ENCODE peak calls at places on chromosomes 1 and 21, in five cellular contexts. G is naive thymus-derived CD4-positive, alpha-beta T cell; Y is ureter; S is activated naive CD4-positive, alpha-beta T cell treated with anti-CD3 and anti-CD28 coated beads for 36 hours; U is neural crest cell. C is an unnamed sample.

GRCh38 chr1:100130552-100131077 is 2.1 kb downstream of the SASS6 start:
- DNase-seq in G (no peak), Y (no peak), S (no peak), U (no peak), C (no peak)

GRCh38 chr1:29122987-29123870 is 474 bp downstream of the TMEM200B start:
- DNase-seq in G (peak; percentile 26), Y (no peak), S (peak; percentile 37), U (peak; percentile 45), C (no peak)

GRCh38 chr1:6959491-6959890 is 174.2 kb downstream of the CAMTA1 start:
- DNase-seq in G (no peak), Y (no peak), S (no peak), U (no peak), C (no peak)

GRCh38 chr1:156848461-156849150 is 10.3 kb downstream of the INSRR start:
- DNase-seq in G (peak; percentile 57), Y (peak; percentile 62), S (peak; percentile 86), U (no peak), C (no peak)

GRCh38 chr21:39445339-39446269 is at the start of gene LCA5L:
- DNase-seq in G (peak; percentile 84), Y (peak; percentile 92), S (peak; percentile 86), U (peak; percentile 91), C (peak; percentile 93)

GRCh38 chr1:30678209-30678608 is 45.2 kb downstream of the MATN1 start:
- DNase-seq in G (no peak), Y (no peak), S (no peak), U (no peak), C (no peak)

GRCh38 chr1:56268519-56268918 is 310.8 kb downstream of the PLPP3 start:
- DNase-seq in G (no peak), Y (no peak), S (no peak), U (no peak), C (no peak)

GRCh38 chr21:29233611-29234540 is 64.8 kb upstream of the BACH1 start:
- DNase-seq in G (no peak), Y (no peak), S (peak; percentile 84), U (no peak), C (no peak)

GRCh38 chr21:46111857-46112730 is 14.2 kb downstream of the COL6A2 start:
- DNase-seq in G (no peak), Y (no peak), S (peak; percentile 1), U (no peak), C (no peak)

GRCh38 chr1:153773004-153773921 is 1.9 kb upstream of the SLC27A3 start:
- DNase-seq in G (no peak), Y (no peak), S (no peak), U (no peak), C (no peak)

C was measured in NCI-H1092.